ENCODE peak calls at places on chromosomes 13 and 19, in eight cellular contexts. C, P, Z, N, M, E, L and A are unnamed samples. For H3K36me3, the result is how much of the 10 kb centered on the place peaks cover.

GRCh38 chr13:43113603-43114002 is 90.2 kb downstream of the DNAJC15 start:
- DNase-seq in M (no peak), P (no peak), C (no peak), L (no peak), N (no peak), Z (no peak), E (no peak), A (no peak)

GRCh38 chr13:77084755-77085154 is 57.8 kb upstream of the FBXL3 start:
- DNase-seq in L (no peak), P (no peak), Z (no peak), E (no peak), C (no peak), N (no peak), M (no peak), A (no peak)

GRCh38 chr19:4083677-4084546 is 17.2 kb upstream of the ZBTB7A start:
- DNase-seq in E (no peak), N (no peak), P (peak), M (peak), C (peak), Z (no peak), L (peak), A (no peak)

GRCh38 chr19:20102097-20102496 is 24.3 kb downstream of the ZNF90 start:
- DNase-seq in P (no peak), L (no peak), C (no peak), N (no peak), Z (no peak), E (no peak), M (no peak), A (no peak)

GRCh38 chr13:43448605-43449004 is 338.2 kb downstream of the ENOX1 start:
- DNase-seq in M (no peak), Z (no peak), L (no peak), C (no peak), E (no peak), N (no peak), P (no peak), A (no peak)

GRCh38 chr13:50544226-50544625 is 299.3 kb downstream of the DLEU7 start:
- DNase-seq in E (no peak), M (no peak), C (no peak), N (no peak), Z (no peak), L (no peak), P (no peak), A (no peak)

GRCh38 chr13:37109080-37109678 is 3.7 kb upstream of the CSNK1A1L start:
- DNase-seq in C (no peak), Z (no peak), L (no peak), E (peak), P (peak), M (no peak), N (no peak), A (no peak)

GRCh38 chr19:14089412-14089661 is 1.2 kb downstream of the SAMD1 start:
- DNase-seq in E (no peak), L (no peak), P (peak), N (no peak), C (no peak), Z (no peak), M (no peak), A (no peak)

GRCh38 chr13:113534236-113534860 is 43.8 kb upstream of the DCUN1D2 start:
- DNase-seq in Z (no peak), M (peak), E (no peak), C (no peak), N (peak), L (no peak), P (no peak), A (no peak)

GRCh38 chr19:32719611-32720059 is at the start of gene TDRD12:
- DNase-seq in E (no peak), C (no peak), P (no peak), N (no peak), M (no peak), L (no peak), Z (no peak), A (no peak)

GRCh38 chr13:52455677-52456041 is 381 bp downstream of the CKAP2 start:
- DNase-seq in N (peak), M (peak), C (peak), Z (no peak), L (peak), E (peak), P (peak), A (peak)

GRCh38 chr13:20869540-20869939 is 33.0 kb downstream of the XPO4 start:
- DNase-seq in E (no peak), P (no peak), N (no peak), M (no peak), L (no peak), Z (no peak), C (no peak), A (no peak)

GRCh38 chr13:90565985-90566713 is 781.3 kb upstream of the MIR17HG start:
- DNase-seq in P (no peak), M (no peak), N (no peak), E (no peak), C (no peak), L (no peak), Z (peak), A (no peak)

GRCh38 chr13:94327318-94327717 is 152.2 kb downstream of the DCT start:
- DNase-seq in M (no peak), C (no peak), E (no peak), L (no peak), N (no peak), Z (peak), P (peak), A (no peak)

GRCh38 chr19:57096640-57097361 is 23.0 kb upstream of the USP29 start:
- DNase-seq in M (no peak), N (no peak), E (no peak), Z (no peak), C (no peak), P (no peak), L (no peak), A (no peak)

GRCh38 chr13:38687246-38688229 is 661 bp downstream of the FREM2 start:
- DNase-seq in M (peak), Z (no peak), E (peak), C (no peak), P (no peak), L (no peak), N (no peak), A (no peak)

GRCh38 chr19:50492303-50493052 is 15.8 kb upstream of the GARIN5A start:
- DNase-seq in M (peak), N (no peak), L (peak), C (no peak), E (no peak), P (no peak), Z (no peak), A (no peak)

GRCh38 chr13:67367385-67367784 is 137.2 kb upstream of the PCDH9 start:
- DNase-seq in N (no peak), L (no peak), P (no peak), C (no peak), E (no peak), M (no peak), Z (no peak), A (no peak)

GRCh38 chr13:67369895-67370660 is 139.9 kb upstream of the PCDH9 start:
- DNase-seq in C (no peak), M (no peak), L (no peak), Z (no peak), N (no peak), E (peak), P (no peak), A (no peak)

DNA sequence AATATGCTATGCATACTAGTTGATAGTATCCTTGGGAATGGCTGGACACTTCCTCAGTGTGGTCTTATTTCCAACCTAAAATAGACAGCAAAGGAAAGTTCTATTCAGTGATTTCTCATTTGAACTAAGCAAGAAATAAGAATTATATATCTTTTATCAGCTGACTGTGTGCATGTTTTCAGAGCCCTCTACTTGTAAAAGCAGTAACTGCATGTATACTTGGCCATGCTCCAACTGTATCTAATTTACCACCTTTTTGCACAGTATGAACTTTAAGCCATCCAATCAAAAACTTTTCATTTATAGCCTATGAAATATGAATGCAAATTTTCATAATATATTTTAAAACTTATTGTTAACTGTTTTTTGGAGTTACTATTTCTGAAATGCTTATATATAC is 136.4 kb upstream of the PCDH9 start:
- DNase-seq in P (no peak), E (no peak), Z (no peak), M (no peak), N (no peak), L (no peak), C (no peak), A (no peak)
- TF ChIP-seq CTCF in P (peak), E (peak), Z (no peak), M (no peak), N (no peak), L (no peak), C (no peak), A (no peak)

GRCh38 chr19:43839139-43839538 is 12.0 kb downstream of the ZNF283 start:
- DNase-seq in L (no peak), C (no peak), P (no peak), Z (no peak), N (no peak), E (no peak), M (no peak), A (no peak)
- H3K36me3 ChIP-seq in L (half or more), C (under half), P (under half), Z (under half), N (half or more), E (under half), M (half or more), A (under half)

GRCh38 chr13:101624210-101624922 is 171.9 kb downstream of the ITGBL1 start:
- DNase-seq in L (no peak), N (no peak), E (no peak), M (no peak), P (no peak), Z (no peak), C (no peak), A (no peak)

GRCh38 chr13:101626925-101627555 is 174.6 kb downstream of the ITGBL1 start:
- DNase-seq in M (no peak), Z (peak), L (no peak), N (no peak), P (peak), C (no peak), E (no peak), A (no peak)

GRCh38 chr13:101624981-101625380 is 172.5 kb downstream of the ITGBL1 start:
- DNase-seq in P (no peak), M (no peak), L (no peak), C (no peak), N (no peak), E (no peak), Z (no peak), A (no peak)

GRCh38 chr13:101621099-101621498 is 168.6 kb downstream of the ITGBL1 start:
- DNase-seq in P (no peak), L (no peak), Z (no peak), M (no peak), E (no peak), C (no peak), N (no peak), A (no peak)

GRCh38 chr13:101623469-101624209 is 171.2 kb downstream of the ITGBL1 start:
- DNase-seq in C (no peak), E (no peak), L (no peak), N (no peak), M (no peak), Z (no peak), P (no peak), A (no peak)
- H3K27ac ChIP-seq in C (peak), E (no peak), L (peak), N (peak), M (peak), Z (peak), P (no peak), A (no peak)

DNA sequence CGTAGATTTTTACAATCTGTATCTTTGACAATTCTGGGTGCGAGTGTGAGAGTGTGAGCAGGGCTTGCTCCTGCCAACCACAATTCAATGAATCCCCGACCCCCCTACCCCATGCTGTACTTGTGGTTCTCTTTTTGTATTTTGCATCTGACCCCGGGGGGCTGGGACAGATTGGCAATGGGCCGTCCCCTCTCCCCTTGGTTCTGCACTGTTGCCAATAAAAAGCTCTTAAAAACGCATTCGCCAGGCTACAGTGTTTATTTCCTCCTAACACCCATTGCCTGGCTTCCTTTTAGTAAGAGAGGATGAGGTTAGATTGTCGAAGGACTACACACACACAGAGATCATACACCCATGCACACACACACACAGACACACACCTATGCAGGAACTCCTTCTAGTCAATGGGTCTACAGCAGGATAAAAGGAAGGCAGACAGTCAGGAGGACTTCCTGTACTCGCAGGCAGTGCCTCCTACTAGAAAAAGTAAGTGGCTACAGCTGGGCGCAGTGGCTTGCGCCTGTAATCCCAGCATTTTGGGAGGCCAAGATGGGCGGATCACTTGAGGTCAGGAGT is 7.2 kb downstream of the FOSB start:
- DNase-seq in M (no peak), N (no peak), Z (no peak), E (no peak), P (no peak), C (no peak), L (no peak), A (no peak)
- TF ChIP-seq CTCF in M (no peak), N (no peak), Z (no peak), E (no peak), P (no peak), C (no peak), L (no peak), A (no peak)

GRCh38 chr19:53086949-53087348 is 16.3 kb downstream of the ZNF160 start:
- DNase-seq in P (no peak), M (no peak), C (no peak), L (peak), Z (no peak), E (no peak), N (no peak), A (no peak)
- H3K36me3 ChIP-seq in P (half or more), M (half or more), C (under half), L (half or more), Z (under half), E (under half), N (half or more), A (half or more)

GRCh38 chr19:48168689-48169088 is 1.5 kb downstream of the LIG1 start:
- DNase-seq in M (no peak), Z (no peak), N (no peak), L (no peak), E (no peak), C (no peak), P (no peak), A (no peak)
- H3K27ac ChIP-seq in M (no peak), Z (no peak), N (no peak), L (no peak), E (no peak), C (no peak), P (no peak), A (no peak)